ENCODE peak calls at places on chromosome 11, in nine cellular contexts. One of them, this sample, is unnamed.

GRCh38 chr11:102121329-102121728 is 11.1 kb downstream of the YAP1 start:
- DNase-seq in PC-3: no peak
- DNase-seq in CD8-positive, alpha-beta memory T cell: no peak
- DNase-seq in sigmoid colon: no peak
- DNase-seq in uterus: no peak
- DNase-seq in brain microvascular endothelial cell: no peak
- DNase-seq in heart left ventricle: no peak
- DNase-seq in HL-60: no peak
- DNase-seq in pancreas: no peak
- DNase-seq in this sample: no peak

GRCh38 chr11:96054870-96055705 is 131.2 kb upstream of the MTMR2 start:
- DNase-seq in brain microvascular endothelial cell: no peak
- DNase-seq in heart left ventricle: no peak
- DNase-seq in CD8-positive, alpha-beta memory T cell: no peak
- DNase-seq in pancreas: no peak
- DNase-seq in sigmoid colon: no peak
- DNase-seq in PC-3: peak
- DNase-seq in uterus: no peak
- DNase-seq in HL-60: no peak
- DNase-seq in this sample: no peak

GRCh38 chr11:128208329-128209220 is 378.8 kb downstream of the ETS1 start:
- DNase-seq in brain microvascular endothelial cell: peak
- DNase-seq in pancreas: peak
- DNase-seq in uterus: peak
- DNase-seq in PC-3: peak
- DNase-seq in heart left ventricle: peak
- DNase-seq in HL-60: no peak
- DNase-seq in sigmoid colon: no peak
- DNase-seq in CD8-positive, alpha-beta memory T cell: no peak
- DNase-seq in this sample: no peak

GRCh38 chr11:65478411-65479183 is 20.2 kb upstream of the MALAT1 start:
- DNase-seq in brain microvascular endothelial cell: peak
- DNase-seq in sigmoid colon: peak
- DNase-seq in heart left ventricle: peak
- DNase-seq in pancreas: peak
- DNase-seq in CD8-positive, alpha-beta memory T cell: no peak
- DNase-seq in uterus: peak
- DNase-seq in PC-3: no peak
- DNase-seq in HL-60: no peak
- DNase-seq in this sample: no peak

GRCh38 chr11:77249427-77249826 is 52.1 kb downstream of the GDPD4 start:
- DNase-seq in uterus: no peak
- DNase-seq in pancreas: no peak
- DNase-seq in CD8-positive, alpha-beta memory T cell: no peak
- DNase-seq in brain microvascular endothelial cell: no peak
- DNase-seq in heart left ventricle: no peak
- DNase-seq in HL-60: no peak
- DNase-seq in sigmoid colon: no peak
- DNase-seq in PC-3: peak
- DNase-seq in this sample: no peak

GRCh38 chr11:92976681-92977080 is 7.2 kb downstream of the MTNR1B start:
- DNase-seq in pancreas: no peak
- DNase-seq in PC-3: no peak
- DNase-seq in heart left ventricle: no peak
- DNase-seq in HL-60: no peak
- DNase-seq in sigmoid colon: no peak
- DNase-seq in uterus: no peak
- DNase-seq in brain microvascular endothelial cell: no peak
- DNase-seq in CD8-positive, alpha-beta memory T cell: no peak
- DNase-seq in this sample: no peak

GRCh38 chr11:32094931-32095330 is 4.1 kb downstream of the RCN1 start:
- DNase-seq in HL-60: no peak
- DNase-seq in CD8-positive, alpha-beta memory T cell: no peak
- DNase-seq in pancreas: no peak
- DNase-seq in uterus: no peak
- DNase-seq in brain microvascular endothelial cell: no peak
- DNase-seq in PC-3: no peak
- DNase-seq in heart left ventricle: no peak
- DNase-seq in sigmoid colon: no peak
- DNase-seq in this sample: no peak

GRCh38 chr11:72295471-72295870 is 51.5 kb upstream of the PHOX2A start:
- DNase-seq in HL-60: no peak
- DNase-seq in uterus: no peak
- DNase-seq in brain microvascular endothelial cell: no peak
- DNase-seq in PC-3: no peak
- DNase-seq in pancreas: no peak
- DNase-seq in heart left ventricle: no peak
- DNase-seq in sigmoid colon: no peak
- DNase-seq in CD8-positive, alpha-beta memory T cell: no peak
- DNase-seq in this sample: no peak

GRCh38 chr11:32053151-32053550 is 37.7 kb upstream of the RCN1 start:
- DNase-seq in heart left ventricle: no peak
- DNase-seq in CD8-positive, alpha-beta memory T cell: no peak
- DNase-seq in PC-3: no peak
- DNase-seq in sigmoid colon: no peak
- DNase-seq in HL-60: no peak
- DNase-seq in uterus: no peak
- DNase-seq in brain microvascular endothelial cell: no peak
- DNase-seq in pancreas: no peak
- DNase-seq in this sample: no peak

GRCh38 chr11:4610258-4610935 is 2.4 kb upstream of the TRIM68 start:
- DNase-seq in HL-60: no peak
- DNase-seq in PC-3: no peak
- DNase-seq in uterus: no peak
- DNase-seq in brain microvascular endothelial cell: no peak
- DNase-seq in sigmoid colon: no peak
- DNase-seq in pancreas: no peak
- DNase-seq in CD8-positive, alpha-beta memory T cell: no peak
- DNase-seq in heart left ventricle: no peak
- DNase-seq in this sample: no peak

DNA sequence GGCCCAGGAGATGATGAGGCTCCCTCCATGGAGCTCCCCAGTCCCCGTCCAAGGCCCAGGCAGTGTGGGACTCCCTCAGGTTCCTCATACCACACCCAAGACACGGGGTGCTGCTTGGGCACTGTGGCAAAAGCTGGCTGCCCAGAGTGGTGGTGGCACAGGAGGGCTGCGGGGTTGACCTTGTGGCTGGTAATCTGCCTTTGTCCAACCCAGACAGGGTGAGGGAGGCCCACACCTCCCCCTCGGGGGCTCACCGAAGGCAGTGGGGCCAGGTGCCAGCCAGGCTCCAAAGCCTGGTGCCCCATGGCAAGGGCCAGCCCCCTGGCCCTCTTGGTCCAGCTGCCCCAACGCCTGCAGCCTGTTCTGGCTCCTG is 17.2 kb downstream of the PHLDA2 start:
- DNase-seq in heart left ventricle: no peak
- DNase-seq in brain microvascular endothelial cell: no peak
- DNase-seq in uterus: no peak
- DNase-seq in HL-60: no peak
- DNase-seq in pancreas: peak
- DNase-seq in sigmoid colon: no peak
- DNase-seq in PC-3: no peak
- DNase-seq in CD8-positive, alpha-beta memory T cell: no peak
- DNase-seq in this sample: no peak
- H3K27ac ChIP-seq in heart left ventricle: no peak
- H3K27ac ChIP-seq in brain microvascular endothelial cell: no peak
- H3K27ac ChIP-seq in uterus: no peak
- H3K27ac ChIP-seq in HL-60: no peak
- H3K27ac ChIP-seq in pancreas: peak
- H3K27ac ChIP-seq in sigmoid colon: peak
- H3K27ac ChIP-seq in PC-3: peak
- H3K27ac ChIP-seq in CD8-positive, alpha-beta memory T cell: no peak
- H3K27ac ChIP-seq in this sample: no peak

GRCh38 chr11:85912414-85912813 is 57.2 kb downstream of the CCDC83 start:
- DNase-seq in HL-60: no peak
- DNase-seq in sigmoid colon: no peak
- DNase-seq in pancreas: no peak
- DNase-seq in CD8-positive, alpha-beta memory T cell: no peak
- DNase-seq in heart left ventricle: no peak
- DNase-seq in uterus: no peak
- DNase-seq in brain microvascular endothelial cell: no peak
- DNase-seq in PC-3: no peak
- DNase-seq in this sample: no peak
- H3K27ac ChIP-seq in HL-60: no peak
- H3K27ac ChIP-seq in sigmoid colon: no peak
- H3K27ac ChIP-seq in pancreas: no peak
- H3K27ac ChIP-seq in CD8-positive, alpha-beta memory T cell: no peak
- H3K27ac ChIP-seq in heart left ventricle: no peak
- H3K27ac ChIP-seq in uterus: no peak
- H3K27ac ChIP-seq in brain microvascular endothelial cell: no peak
- H3K27ac ChIP-seq in PC-3: no peak
- H3K27ac ChIP-seq in this sample: no peak

GRCh38 chr11:68082478-68082877 is 38.7 kb downstream of the CHKA start:
- DNase-seq in pancreas: no peak
- DNase-seq in PC-3: no peak
- DNase-seq in uterus: no peak
- DNase-seq in HL-60: no peak
- DNase-seq in sigmoid colon: no peak
- DNase-seq in CD8-positive, alpha-beta memory T cell: no peak
- DNase-seq in heart left ventricle: no peak
- DNase-seq in brain microvascular endothelial cell: no peak
- DNase-seq in this sample: no peak

GRCh38 chr11:68074584-68075352 is 35.9 kb downstream of the TCIRG1 start:
- DNase-seq in CD8-positive, alpha-beta memory T cell: no peak
- DNase-seq in HL-60: no peak
- DNase-seq in sigmoid colon: no peak
- DNase-seq in heart left ventricle: no peak
- DNase-seq in PC-3: no peak
- DNase-seq in pancreas: no peak
- DNase-seq in brain microvascular endothelial cell: no peak
- DNase-seq in uterus: no peak
- DNase-seq in this sample: no peak

GRCh38 chr11:68076371-68077042 is 37.7 kb downstream of the TCIRG1 start:
- DNase-seq in sigmoid colon: no peak
- DNase-seq in PC-3: no peak
- DNase-seq in heart left ventricle: no peak
- DNase-seq in HL-60: no peak
- DNase-seq in uterus: no peak
- DNase-seq in brain microvascular endothelial cell: no peak
- DNase-seq in CD8-positive, alpha-beta memory T cell: no peak
- DNase-seq in pancreas: no peak
- DNase-seq in this sample: no peak

GRCh38 chr11:68081691-68082090 is 39.5 kb downstream of the CHKA start:
- DNase-seq in sigmoid colon: no peak
- DNase-seq in CD8-positive, alpha-beta memory T cell: no peak
- DNase-seq in PC-3: no peak
- DNase-seq in pancreas: peak
- DNase-seq in HL-60: no peak
- DNase-seq in brain microvascular endothelial cell: no peak
- DNase-seq in heart left ventricle: no peak
- DNase-seq in uterus: no peak
- DNase-seq in this sample: no peak

DNA sequence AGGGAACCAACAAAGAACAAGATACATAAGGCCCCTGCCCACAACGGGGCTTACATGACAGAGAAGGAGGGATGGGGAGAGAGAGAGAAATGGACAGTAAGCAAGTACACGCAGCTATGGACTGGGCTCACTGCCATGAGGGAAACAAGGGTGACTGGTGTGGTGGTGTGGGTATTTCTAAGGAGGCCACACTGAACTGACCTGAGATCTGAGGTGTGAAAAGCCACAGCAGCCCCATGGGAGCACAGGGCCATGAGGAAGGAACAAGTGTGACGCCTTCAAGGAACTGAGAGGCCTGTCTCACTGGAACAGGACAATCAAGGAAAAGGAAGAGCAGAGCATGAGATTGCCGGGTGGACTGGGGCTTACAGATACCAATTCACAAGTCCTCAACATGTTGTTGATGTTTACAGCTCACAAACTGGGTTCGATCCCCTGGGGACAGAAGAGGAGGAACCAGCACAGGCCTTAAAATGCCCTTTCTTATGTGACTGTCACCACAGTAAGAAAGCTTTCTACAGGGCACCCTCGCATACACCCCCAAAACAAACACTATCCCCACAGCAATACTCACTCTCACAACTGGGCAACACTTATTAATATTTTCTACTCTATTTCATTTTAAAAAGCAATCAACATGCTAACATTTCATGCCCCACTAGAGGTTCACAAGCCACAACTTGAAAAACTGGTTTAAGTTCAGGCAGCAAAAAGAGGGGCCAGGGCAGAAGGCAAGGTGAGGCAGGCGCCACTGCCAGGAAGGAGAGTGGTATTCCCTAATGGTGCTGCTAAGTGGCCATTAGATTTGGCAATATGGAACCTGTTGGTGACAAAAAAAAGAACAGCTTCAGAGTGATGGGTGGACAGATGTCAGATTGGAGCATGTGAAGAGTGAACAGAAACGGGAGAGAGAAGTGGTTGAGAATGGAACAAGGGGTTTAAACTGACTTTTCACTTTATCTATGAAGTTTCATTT is 39.1 kb downstream of the TCIRG1 start:
- DNase-seq in uterus: no peak
- DNase-seq in HL-60: no peak
- DNase-seq in PC-3: no peak
- DNase-seq in CD8-positive, alpha-beta memory T cell: no peak
- DNase-seq in brain microvascular endothelial cell: no peak
- DNase-seq in sigmoid colon: no peak
- DNase-seq in pancreas: no peak
- DNase-seq in heart left ventricle: no peak
- DNase-seq in this sample: no peak
- H3K27ac ChIP-seq in uterus: no peak
- H3K27ac ChIP-seq in HL-60: no peak
- H3K27ac ChIP-seq in PC-3: no peak
- H3K27ac ChIP-seq in CD8-positive, alpha-beta memory T cell: no peak
- H3K27ac ChIP-seq in brain microvascular endothelial cell: no peak
- H3K27ac ChIP-seq in sigmoid colon: no peak
- H3K27ac ChIP-seq in pancreas: no peak
- H3K27ac ChIP-seq in heart left ventricle: no peak
- H3K27ac ChIP-seq in this sample: no peak

GRCh38 chr11:70419307-70420007 is 21.1 kb downstream of the CTTN start:
- DNase-seq in sigmoid colon: no peak
- DNase-seq in brain microvascular endothelial cell: no peak
- DNase-seq in heart left ventricle: no peak
- DNase-seq in CD8-positive, alpha-beta memory T cell: no peak
- DNase-seq in pancreas: no peak
- DNase-seq in PC-3: no peak
- DNase-seq in HL-60: no peak
- DNase-seq in uterus: no peak
- DNase-seq in this sample: no peak

GRCh38 chr11:70415642-70416395 is 17.5 kb downstream of the CTTN start:
- DNase-seq in HL-60: peak
- DNase-seq in pancreas: no peak
- DNase-seq in heart left ventricle: no peak
- DNase-seq in PC-3: no peak
- DNase-seq in CD8-positive, alpha-beta memory T cell: no peak
- DNase-seq in sigmoid colon: no peak
- DNase-seq in uterus: no peak
- DNase-seq in brain microvascular endothelial cell: no peak
- DNase-seq in this sample: no peak

GRCh38 chr11:70416881-70417280 is 18.6 kb downstream of the CTTN start:
- DNase-seq in PC-3: no peak
- DNase-seq in brain microvascular endothelial cell: no peak
- DNase-seq in sigmoid colon: no peak
- DNase-seq in CD8-positive, alpha-beta memory T cell: no peak
- DNase-seq in pancreas: no peak
- DNase-seq in heart left ventricle: no peak
- DNase-seq in uterus: no peak
- DNase-seq in HL-60: no peak
- DNase-seq in this sample: no peak

GRCh38 chr11:70420008-70420464 is 21.7 kb downstream of the CTTN start:
- DNase-seq in sigmoid colon: no peak
- DNase-seq in heart left ventricle: no peak
- DNase-seq in HL-60: no peak
- DNase-seq in brain microvascular endothelial cell: peak
- DNase-seq in CD8-positive, alpha-beta memory T cell: no peak
- DNase-seq in uterus: no peak
- DNase-seq in PC-3: peak
- DNase-seq in pancreas: no peak
- DNase-seq in this sample: no peak

GRCh38 chr11:70418130-70418529 is 19.8 kb downstream of the CTTN start:
- DNase-seq in brain microvascular endothelial cell: no peak
- DNase-seq in pancreas: no peak
- DNase-seq in PC-3: no peak
- DNase-seq in CD8-positive, alpha-beta memory T cell: no peak
- DNase-seq in heart left ventricle: no peak
- DNase-seq in uterus: no peak
- DNase-seq in HL-60: no peak
- DNase-seq in sigmoid colon: no peak
- DNase-seq in this sample: no peak
- H3K27ac ChIP-seq in brain microvascular endothelial cell: no peak
- H3K27ac ChIP-seq in pancreas: no peak
- H3K27ac ChIP-seq in PC-3: no peak
- H3K27ac ChIP-seq in CD8-positive, alpha-beta memory T cell: no peak
- H3K27ac ChIP-seq in heart left ventricle: no peak
- H3K27ac ChIP-seq in uterus: no peak
- H3K27ac ChIP-seq in HL-60: no peak
- H3K27ac ChIP-seq in sigmoid colon: no peak
- H3K27ac ChIP-seq in this sample: no peak